ENCODE peak calls at places on chromosomes 13 and 19, in six cellular contexts. One of them, this sample, is unnamed.

GRCh38 chr13:62906896-62907295 is 1491.2 kb upstream of the PCDH20 start:
- DNase-seq in dorsolateral prefrontal cortex: no peak
- DNase-seq in fibroblast of the aortic adventitia: no peak
- DNase-seq in IMR-90: no peak
- DNase-seq in cardiac fibroblast: no peak
- DNase-seq in B cell: no peak
- DNase-seq in this sample: no peak

GRCh38 chr13:61600360-61601033 is 184.8 kb upstream of the PCDH20 start:
- DNase-seq in dorsolateral prefrontal cortex: no peak
- DNase-seq in fibroblast of the aortic adventitia: no peak
- DNase-seq in IMR-90: no peak
- DNase-seq in cardiac fibroblast: no peak
- DNase-seq in B cell: no peak
- DNase-seq in this sample: no peak

GRCh38 chr13:98476106-98476505 is 100.8 kb downstream of the STK24 start:
- DNase-seq in dorsolateral prefrontal cortex: no peak
- DNase-seq in fibroblast of the aortic adventitia: no peak
- DNase-seq in IMR-90: no peak
- DNase-seq in cardiac fibroblast: no peak
- DNase-seq in B cell: no peak
- DNase-seq in this sample: peak

GRCh38 chr13:113275387-113275786 is 21.7 kb upstream of the LAMP1 start:
- DNase-seq in dorsolateral prefrontal cortex: no peak
- DNase-seq in fibroblast of the aortic adventitia: peak
- DNase-seq in IMR-90: peak
- DNase-seq in cardiac fibroblast: peak
- DNase-seq in B cell: peak
- DNase-seq in this sample: peak

GRCh38 chr13:40813662-40814454 is 24.4 kb downstream of the SLC25A15 start:
- DNase-seq in dorsolateral prefrontal cortex: no peak
- DNase-seq in fibroblast of the aortic adventitia: peak
- DNase-seq in IMR-90: peak
- DNase-seq in cardiac fibroblast: peak
- DNase-seq in B cell: no peak
- DNase-seq in this sample: no peak

GRCh38 chr13:80052286-80052685 is 288.6 kb downstream of the SPRY2 start:
- DNase-seq in dorsolateral prefrontal cortex: no peak
- DNase-seq in fibroblast of the aortic adventitia: no peak
- DNase-seq in IMR-90: no peak
- DNase-seq in cardiac fibroblast: no peak
- DNase-seq in B cell: no peak
- DNase-seq in this sample: no peak

GRCh38 chr19:51194527-51195315 is 30.2 kb upstream of the CD33 start:
- DNase-seq in dorsolateral prefrontal cortex: no peak
- DNase-seq in fibroblast of the aortic adventitia: no peak
- DNase-seq in IMR-90: no peak
- DNase-seq in cardiac fibroblast: no peak
- DNase-seq in B cell: no peak
- DNase-seq in this sample: peak

GRCh38 chr13:49357694-49358093 is 86.2 kb downstream of the CAB39L start:
- DNase-seq in dorsolateral prefrontal cortex: no peak
- DNase-seq in fibroblast of the aortic adventitia: peak
- DNase-seq in IMR-90: peak
- DNase-seq in cardiac fibroblast: peak
- DNase-seq in B cell: no peak
- DNase-seq in this sample: no peak

GRCh38 chr19:45567609-45568008 is 17.0 kb downstream of the OPA3 start:
- DNase-seq in dorsolateral prefrontal cortex: no peak
- DNase-seq in fibroblast of the aortic adventitia: no peak
- DNase-seq in IMR-90: no peak
- DNase-seq in cardiac fibroblast: no peak
- DNase-seq in B cell: no peak
- DNase-seq in this sample: no peak

GRCh38 chr19:45446944-45447343 is 20.9 kb upstream of the FOSB start:
- DNase-seq in dorsolateral prefrontal cortex: no peak
- DNase-seq in fibroblast of the aortic adventitia: peak
- DNase-seq in IMR-90: no peak
- DNase-seq in cardiac fibroblast: no peak
- DNase-seq in B cell: no peak
- DNase-seq in this sample: no peak

GRCh38 chr13:64274481-64275217 is 2859.0 kb upstream of the PCDH20 start:
- DNase-seq in dorsolateral prefrontal cortex: no peak
- DNase-seq in fibroblast of the aortic adventitia: peak
- DNase-seq in IMR-90: peak
- DNase-seq in cardiac fibroblast: peak
- DNase-seq in B cell: no peak
- DNase-seq in this sample: no peak

GRCh38 chr13:73171242-73171641 is 112.4 kb downstream of the KLF5 start:
- DNase-seq in dorsolateral prefrontal cortex: no peak
- DNase-seq in fibroblast of the aortic adventitia: no peak
- DNase-seq in IMR-90: no peak
- DNase-seq in cardiac fibroblast: no peak
- DNase-seq in B cell: no peak
- DNase-seq in this sample: no peak

GRCh38 chr19:46821512-46822359 is 28.9 kb downstream of the AP2S1 start:
- DNase-seq in dorsolateral prefrontal cortex: no peak
- DNase-seq in fibroblast of the aortic adventitia: no peak
- DNase-seq in IMR-90: no peak
- DNase-seq in cardiac fibroblast: no peak
- DNase-seq in B cell: peak
- DNase-seq in this sample: peak

GRCh38 chr19:46482645-46483044 is 11.3 kb upstream of the PNMA8A start:
- DNase-seq in dorsolateral prefrontal cortex: no peak
- DNase-seq in fibroblast of the aortic adventitia: peak
- DNase-seq in IMR-90: peak
- DNase-seq in cardiac fibroblast: peak
- DNase-seq in B cell: no peak
- DNase-seq in this sample: no peak

GRCh38 chr19:43767316-43767715 is 12.6 kb upstream of the SMG9 start:
- DNase-seq in dorsolateral prefrontal cortex: no peak
- DNase-seq in fibroblast of the aortic adventitia: no peak
- DNase-seq in IMR-90: no peak
- DNase-seq in cardiac fibroblast: no peak
- DNase-seq in B cell: no peak
- DNase-seq in this sample: no peak

GRCh38 chr13:84844473-84844872 is 954.7 kb downstream of the SLITRK6 start:
- DNase-seq in dorsolateral prefrontal cortex: no peak
- DNase-seq in fibroblast of the aortic adventitia: no peak
- DNase-seq in IMR-90: no peak
- DNase-seq in cardiac fibroblast: no peak
- DNase-seq in B cell: no peak
- DNase-seq in this sample: no peak

GRCh38 chr19:48918801-48919247 is 14.7 kb upstream of the DHDH start:
- DNase-seq in dorsolateral prefrontal cortex: no peak
- DNase-seq in fibroblast of the aortic adventitia: no peak
- DNase-seq in IMR-90: no peak
- DNase-seq in cardiac fibroblast: no peak
- DNase-seq in B cell: no peak
- DNase-seq in this sample: peak

GRCh38 chr19:11460207-11460606 is 20.6 kb downstream of the ELAVL3 start:
- DNase-seq in dorsolateral prefrontal cortex: no peak
- DNase-seq in fibroblast of the aortic adventitia: no peak
- DNase-seq in IMR-90: no peak
- DNase-seq in cardiac fibroblast: no peak
- DNase-seq in B cell: no peak
- DNase-seq in this sample: peak

GRCh38 chr13:97100821-97101220 is 106.5 kb upstream of the OXGR1 start:
- DNase-seq in dorsolateral prefrontal cortex: no peak
- DNase-seq in fibroblast of the aortic adventitia: no peak
- DNase-seq in IMR-90: no peak
- DNase-seq in cardiac fibroblast: no peak
- DNase-seq in B cell: no peak
- DNase-seq in this sample: no peak
- TF ChIP-seq CTCF in dorsolateral prefrontal cortex: no peak
- TF ChIP-seq CTCF in fibroblast of the aortic adventitia: no peak
- TF ChIP-seq CTCF in IMR-90: no peak
- TF ChIP-seq CTCF in cardiac fibroblast: no peak
- TF ChIP-seq CTCF in B cell: no peak
- TF ChIP-seq CTCF in this sample: no peak

GRCh38 chr19:14475251-14476073 is at the start of gene PTGER1:
- DNase-seq in dorsolateral prefrontal cortex: no peak
- DNase-seq in fibroblast of the aortic adventitia: peak
- DNase-seq in IMR-90: peak
- DNase-seq in cardiac fibroblast: peak
- DNase-seq in B cell: no peak
- DNase-seq in this sample: peak
- TF ChIP-seq CTCF in dorsolateral prefrontal cortex: peak
- TF ChIP-seq CTCF in fibroblast of the aortic adventitia: peak
- TF ChIP-seq CTCF in IMR-90: peak
- TF ChIP-seq CTCF in cardiac fibroblast: peak
- TF ChIP-seq CTCF in B cell: no peak
- TF ChIP-seq CTCF in this sample: peak

GRCh38 chr19:33226550-33227241 is 1.0 kb upstream of the SLC7A10 start:
- DNase-seq in dorsolateral prefrontal cortex: no peak
- DNase-seq in fibroblast of the aortic adventitia: no peak
- DNase-seq in IMR-90: no peak
- DNase-seq in cardiac fibroblast: peak
- DNase-seq in B cell: no peak
- DNase-seq in this sample: peak
- TF ChIP-seq CTCF in dorsolateral prefrontal cortex: no peak
- TF ChIP-seq CTCF in fibroblast of the aortic adventitia: no peak
- TF ChIP-seq CTCF in IMR-90: no peak
- TF ChIP-seq CTCF in cardiac fibroblast: no peak
- TF ChIP-seq CTCF in B cell: no peak
- TF ChIP-seq CTCF in this sample: no peak

GRCh38 chr19:10419646-10420443 is 493 bp upstream of the PDE4A start:
- DNase-seq in dorsolateral prefrontal cortex: peak
- DNase-seq in fibroblast of the aortic adventitia: peak
- DNase-seq in IMR-90: peak
- DNase-seq in cardiac fibroblast: peak
- DNase-seq in B cell: no peak
- DNase-seq in this sample: peak

GRCh38 chr19:10420444-10421239 is at the start of gene PDE4A:
- DNase-seq in dorsolateral prefrontal cortex: no peak
- DNase-seq in fibroblast of the aortic adventitia: no peak
- DNase-seq in IMR-90: no peak
- DNase-seq in cardiac fibroblast: peak
- DNase-seq in B cell: no peak
- DNase-seq in this sample: peak

GRCh38 chr19:10422846-10423245 is 2.5 kb downstream of the PDE4A start:
- DNase-seq in dorsolateral prefrontal cortex: no peak
- DNase-seq in fibroblast of the aortic adventitia: no peak
- DNase-seq in IMR-90: no peak
- DNase-seq in cardiac fibroblast: no peak
- DNase-seq in B cell: no peak
- DNase-seq in this sample: no peak

GRCh38 chr19:10421981-10422461 is 1.7 kb downstream of the PDE4A start:
- DNase-seq in dorsolateral prefrontal cortex: no peak
- DNase-seq in fibroblast of the aortic adventitia: no peak
- DNase-seq in IMR-90: no peak
- DNase-seq in cardiac fibroblast: no peak
- DNase-seq in B cell: no peak
- DNase-seq in this sample: no peak

DNA sequence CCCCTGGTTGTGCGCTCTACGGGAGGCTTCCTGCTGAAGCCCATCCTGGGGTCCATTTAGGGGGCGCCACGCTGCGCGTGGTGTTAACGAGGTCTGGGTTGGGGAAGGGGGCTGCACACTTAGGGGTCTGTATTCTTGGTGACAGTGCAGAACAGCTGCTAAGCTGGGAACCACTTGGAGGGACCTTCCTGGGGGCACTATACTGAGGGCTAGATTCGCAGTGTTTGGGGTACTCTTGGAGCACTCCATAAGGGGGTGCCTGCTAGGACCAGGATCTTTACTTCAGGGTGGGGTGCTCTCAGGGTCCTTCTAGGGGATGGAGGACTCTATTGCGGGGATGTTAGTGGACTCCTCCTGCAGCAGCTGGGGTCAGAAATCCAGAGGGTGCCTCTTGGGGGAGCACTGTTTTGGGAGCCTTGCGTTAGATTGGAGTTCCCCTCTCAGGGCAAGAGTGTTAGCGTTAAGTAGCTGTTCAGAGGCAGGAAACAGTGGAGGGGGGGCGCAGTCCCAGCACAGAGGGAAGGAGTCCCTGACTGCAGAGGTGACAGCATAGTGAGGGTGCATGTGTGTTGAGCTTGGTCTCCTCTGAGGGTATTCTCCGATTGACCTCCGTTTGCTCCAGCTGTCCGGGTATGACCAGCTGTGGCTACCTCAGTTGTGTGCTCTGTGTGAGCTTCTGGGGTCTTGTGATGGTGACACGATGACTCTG is 1.1 kb downstream of the PDE4A start:
- DNase-seq in dorsolateral prefrontal cortex: no peak
- DNase-seq in fibroblast of the aortic adventitia: no peak
- DNase-seq in IMR-90: no peak
- DNase-seq in cardiac fibroblast: no peak
- DNase-seq in B cell: no peak
- DNase-seq in this sample: peak
- TF ChIP-seq CTCF in dorsolateral prefrontal cortex: no peak
- TF ChIP-seq CTCF in fibroblast of the aortic adventitia: no peak
- TF ChIP-seq CTCF in IMR-90: no peak
- TF ChIP-seq CTCF in cardiac fibroblast: no peak
- TF ChIP-seq CTCF in B cell: peak
- TF ChIP-seq CTCF in this sample: peak

GRCh38 chr19:30073152-30074000 is 131.3 kb downstream of the URI1 start:
- DNase-seq in dorsolateral prefrontal cortex: peak
- DNase-seq in fibroblast of the aortic adventitia: no peak
- DNase-seq in IMR-90: no peak
- DNase-seq in cardiac fibroblast: no peak
- DNase-seq in B cell: no peak
- DNase-seq in this sample: no peak
- TF ChIP-seq CTCF in dorsolateral prefrontal cortex: no peak
- TF ChIP-seq CTCF in fibroblast of the aortic adventitia: no peak
- TF ChIP-seq CTCF in IMR-90: no peak
- TF ChIP-seq CTCF in cardiac fibroblast: no peak
- TF ChIP-seq CTCF in B cell: no peak
- TF ChIP-seq CTCF in this sample: no peak

GRCh38 chr13:99766641-99767045 is 204.9 kb downstream of the ZIC5 start:
- DNase-seq in dorsolateral prefrontal cortex: no peak
- DNase-seq in fibroblast of the aortic adventitia: no peak
- DNase-seq in IMR-90: no peak
- DNase-seq in cardiac fibroblast: no peak
- DNase-seq in B cell: no peak
- DNase-seq in this sample: no peak
- TF ChIP-seq CTCF in dorsolateral prefrontal cortex: no peak
- TF ChIP-seq CTCF in fibroblast of the aortic adventitia: no peak
- TF ChIP-seq CTCF in IMR-90: no peak
- TF ChIP-seq CTCF in cardiac fibroblast: no peak
- TF ChIP-seq CTCF in B cell: no peak
- TF ChIP-seq CTCF in this sample: no peak

GRCh38 chr19:36973021-36973843 is 57.1 kb downstream of the ZNF568 start:
- DNase-seq in dorsolateral prefrontal cortex: peak
- DNase-seq in fibroblast of the aortic adventitia: peak
- DNase-seq in IMR-90: peak
- DNase-seq in cardiac fibroblast: peak
- DNase-seq in B cell: peak
- DNase-seq in this sample: peak
- TF ChIP-seq CTCF in dorsolateral prefrontal cortex: peak
- TF ChIP-seq CTCF in fibroblast of the aortic adventitia: peak
- TF ChIP-seq CTCF in IMR-90: peak
- TF ChIP-seq CTCF in cardiac fibroblast: peak
- TF ChIP-seq CTCF in B cell: peak
- TF ChIP-seq CTCF in this sample: peak

This sample was measured in activated CD8-positive, alpha-beta T cell treated with anti-CD3 and anti-CD28 coated beads for 36 hours.